ENCODE peak calls at places on chromosomes 2 and 18, in four cellular contexts. F is tibial nerve, W is IMR-90, Q is B cell. Z is an unnamed sample.

GRCh38 chr2:205766765-205767359 is 84.6 kb downstream of the NRP2 start:
- DNase-seq in W (peak; percentile 72), Q (peak; percentile 63), F (peak; percentile 84), Z (no peak)

GRCh38 chr2:28102455-28102874 is 211.9 kb downstream of the BABAM2 start:
- DNase-seq in W (peak; percentile 86), F (peak; percentile 6), Q (no peak), Z (no peak)

GRCh38 chr2:100427627-100428258 is 10.3 kb upstream of the CHST10 start:
- DNase-seq in W (peak; percentile 38), Q (peak; percentile 58), F (peak; percentile 57), Z (no peak)

GRCh38 chr2:218897394-218898108 is 16.9 kb downstream of the WNT10A start:
- DNase-seq in Q (no peak), W (no peak), F (no peak), Z (no peak)

GRCh38 chr18:43847164-43848091 is 570.1 kb upstream of the SYT4 start:
- DNase-seq in Q (no peak), W (peak; percentile 22), F (no peak), Z (no peak)

GRCh38 chr2:179963626-179964025 is 43.5 kb downstream of the CWC22 start:
- DNase-seq in F (no peak), Q (no peak), W (peak; percentile 80), Z (no peak)

GRCh38 chr18:35581555-35582309 is at the start of gene GALNT1:
- DNase-seq in F (no peak), W (peak; percentile 4), Q (peak; percentile 81), Z (no peak)

GRCh38 chr2:127105656-127106456 is 1.1 kb downstream of the BIN1 start:
- DNase-seq in F (no peak), Q (peak; percentile 69), W (peak; percentile 61), Z (no peak)

GRCh38 chr2:121333834-121334558 is 49.0 kb upstream of the TFCP2L1 start:
- DNase-seq in W (no peak), F (no peak), Q (no peak), Z (no peak)

GRCh38 chr2:46950314-46950713 is 34.7 kb upstream of the MCFD2 start:
- DNase-seq in F (no peak), Q (no peak), W (no peak), Z (no peak)

GRCh38 chr18:3055201-3055600 is 42.3 kb upstream of the LPIN2 start:
- DNase-seq in Q (no peak), F (no peak), W (no peak), Z (no peak)

GRCh38 chr18:45687617-45688016 is 36.4 kb upstream of the SLC14A1 start:
- DNase-seq in Q (peak; percentile 45), W (no peak), F (no peak), Z (no peak)

GRCh38 chr2:23637011-23637778 is 252.2 kb downstream of the KLHL29 start:
- DNase-seq in Q (no peak), W (peak; percentile 78), F (peak; percentile 24), Z (no peak)

GRCh38 chr18:12455511-12455910 is 47.8 kb downstream of the PRELID3A start:
- DNase-seq in W (peak; percentile 79), F (peak; percentile 27), Q (no peak), Z (no peak)

GRCh38 chr2:203451011-203451410 is 84.1 kb downstream of the RAPH1 start:
- DNase-seq in F (no peak), W (peak; percentile 31), Q (no peak), Z (no peak)

GRCh38 chr2:59353301-59353921 is 1112.3 kb upstream of the FANCL start:
- DNase-seq in F (no peak), Q (no peak), W (no peak), Z (no peak)

GRCh38 chr2:14902953-14903352 is 270.4 kb downstream of the LRATD1 start:
- DNase-seq in F (no peak), Q (no peak), W (no peak), Z (no peak)

GRCh38 chr2:226721541-226721940 is 78.1 kb downstream of the IRS1 start:
- DNase-seq in Q (no peak), W (peak; percentile 36), F (peak; percentile 58), Z (no peak)

GRCh38 chr2:240705204-240705781 is 13.6 kb downstream of the AQP12A start:
- DNase-seq in F (no peak), Q (no peak), W (no peak), Z (no peak)

GRCh38 chr2:12856934-12857660 is 140.4 kb downstream of the TRIB2 start:
- DNase-seq in F (no peak), W (peak; percentile 75), Q (no peak), Z (no peak)

GRCh38 chr2:5530022-5530696 is 162.0 kb upstream of the SOX11 start:
- DNase-seq in W (no peak), F (no peak), Q (no peak), Z (no peak)

GRCh38 chr2:30366199-30366691 is 80.8 kb upstream of the LCLAT1 start:
- DNase-seq in Q (no peak), W (peak; percentile 68), F (no peak), Z (no peak)

GRCh38 chr2:99636432-99637034 is 146.7 kb upstream of the REV1 start:
- DNase-seq in W (no peak), F (peak; percentile 52), Q (no peak), Z (no peak)

GRCh38 chr2:230048010-230048671 is 20.6 kb downstream of the SLC16A14 start:
- DNase-seq in W (no peak), F (no peak), Q (no peak), Z (no peak)

GRCh38 chr2:240237609-240238151 is 97.2 kb upstream of the OTOS start:
- DNase-seq in W (peak; percentile 85), Q (no peak), F (no peak), Z (no peak)

GRCh38 chr18:22844184-22844583 is 88.9 kb upstream of the RBBP8 start:
- DNase-seq in Q (no peak), W (no peak), F (no peak), Z (no peak)

GRCh38 chr2:98903767-98904485 is 32.1 kb downstream of the CRACDL start:
- DNase-seq in F (no peak), Q (no peak), W (no peak), Z (no peak)

GRCh38 chr2:127154396-127154795 is 47.4 kb upstream of the BIN1 start:
- DNase-seq in Q (no peak), F (no peak), W (no peak), Z (no peak)

GRCh38 chr2:86790828-86791561 is at the start of gene CD8A:
- DNase-seq in Q (peak; percentile 62), F (no peak), W (peak; percentile 11), Z (no peak)

GRCh38 chr2:3625186-3625585 is 30.3 kb downstream of the COLEC11 start:
- DNase-seq in F (no peak), Q (no peak), W (no peak), Z (no peak)

GRCh38 chr2:71555798-71556454 is 102.6 kb downstream of the DYSF start:
- DNase-seq in F (no peak), Q (no peak), W (no peak), Z (no peak)

GRCh38 chr2:182228741-182229140 is 198.1 kb downstream of the PDE1A start:
- DNase-seq in F (no peak), W (peak; percentile 68), Q (no peak), Z (no peak)

DNA sequence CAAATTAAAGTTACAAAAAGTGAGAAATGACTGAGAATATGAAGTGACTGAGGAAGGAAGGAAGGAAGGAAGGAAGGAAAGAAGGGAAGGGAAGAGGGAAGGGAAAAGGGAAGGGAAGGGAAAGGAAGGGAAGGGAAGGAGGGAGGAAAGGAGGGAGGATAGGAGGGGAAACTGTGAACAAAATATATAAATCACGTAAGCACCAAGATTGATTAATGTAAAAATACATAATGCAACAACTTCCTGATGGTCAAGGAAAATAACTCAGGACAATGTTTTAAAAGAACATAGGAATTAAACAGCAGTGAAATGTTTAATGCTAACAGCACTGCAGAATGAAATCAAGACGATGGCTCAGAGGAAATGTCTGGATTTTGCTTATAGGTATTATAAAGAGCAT is 248.7 kb upstream of the HNRNPA3 start:
- DNase-seq in F (no peak), W (no peak), Q (no peak), Z (no peak)
- TF ChIP-seq CTCF in F (no peak), W (no peak), Q (no peak), Z (no peak)

GRCh38 chr2:211854832-211855231 is 683.8 kb downstream of the ERBB4 start:
- DNase-seq in W (no peak), Q (no peak), F (no peak), Z (no peak)
- TF ChIP-seq CTCF in W (no peak), Q (no peak), F (no peak), Z (no peak)

DNA sequence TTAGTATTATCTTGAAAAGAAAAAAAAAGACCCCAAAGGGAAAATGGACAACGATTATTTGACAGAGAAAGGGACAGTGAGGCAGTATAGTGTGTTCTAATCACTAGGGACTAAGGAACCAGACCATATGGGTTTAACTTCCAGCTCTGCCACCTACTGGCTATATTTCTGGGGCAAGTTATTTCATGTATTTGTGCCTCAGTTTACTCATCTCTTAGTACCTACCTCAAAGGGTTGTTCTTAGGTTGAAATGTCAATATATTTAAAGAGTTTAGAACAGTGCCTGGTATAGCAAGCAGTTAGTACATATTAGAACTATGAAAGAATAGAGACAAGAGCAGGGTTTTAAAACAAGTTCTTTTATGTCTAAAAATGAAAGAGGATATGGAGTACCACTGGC is 42.7 kb downstream of the PRKD3 start:
- DNase-seq in Q (no peak), W (no peak), F (no peak), Z (no peak)
- TF ChIP-seq CTCF in Q (no peak), W (no peak), F (no peak), Z (no peak)

GRCh38 chr2:223989860-223990237 is 32.6 kb downstream of the MRPL44 start:
- DNase-seq in Q (no peak), W (no peak), F (no peak), Z (no peak)

GRCh38 chr2:223993634-223994232 is 36.5 kb downstream of the MRPL44 start:
- DNase-seq in F (peak; percentile 89), Q (peak; percentile 64), W (peak; percentile 82), Z (peak; percentile 59)

GRCh38 chr2:223994562-223995162 is 37.4 kb downstream of the MRPL44 start:
- DNase-seq in W (no peak), Q (no peak), F (no peak), Z (no peak)

GRCh38 chr2:223991611-223992010 is 34.3 kb downstream of the MRPL44 start:
- DNase-seq in F (no peak), W (no peak), Q (no peak), Z (no peak)

GRCh38 chr2:223989206-223989859 is 32.1 kb downstream of the MRPL44 start:
- DNase-seq in Q (no peak), W (no peak), F (no peak), Z (no peak)
- TF ChIP-seq CTCF in Q (no peak), W (no peak), F (no peak), Z (no peak)

DNA sequence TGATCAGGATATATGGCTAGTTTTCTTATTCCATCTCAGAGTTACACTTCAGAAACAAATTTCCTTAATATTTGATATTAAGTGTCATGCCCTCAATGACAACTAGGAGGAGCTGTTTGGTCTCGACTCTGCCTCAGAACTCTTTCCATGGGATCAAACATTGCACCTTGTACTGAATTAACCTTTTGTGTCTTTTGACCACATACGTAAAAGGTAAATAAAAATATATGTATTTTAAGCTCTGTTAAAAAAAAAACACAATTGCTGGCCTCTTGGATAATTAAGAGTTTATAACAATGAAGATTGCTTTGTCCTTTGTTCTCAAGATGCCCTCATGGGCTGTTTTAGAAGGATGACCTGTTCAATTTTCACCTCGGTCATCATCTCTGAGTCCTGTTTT is 18.7 kb upstream of the FN1 start:
- DNase-seq in F (peak; percentile 36), W (no peak), Q (peak; percentile 19), Z (no peak)
- TF ChIP-seq CTCF in F (peak; percentile 72), W (peak; percentile 75), Q (peak; percentile 95), Z (peak; percentile 91)

Z was measured in CD14-positive monocyte.